ENCODE peak calls at places on chromosomes 6 and 20, in six cellular contexts. Y is A549, K is K562, O is HepG2, B is upper lobe of left lung, R is GM12878. E is an unnamed sample.

GRCh38 chr20:21559305-21559704 is 45.4 kb upstream of the NKX2-2 start:
- ATAC-seq in B (no peak), K (no peak), Y (no peak), O (no peak), R (peak; percentile 85), E (no peak)

GRCh38 chr6:89270951-89271721 is 44.0 kb downstream of the GABRR2 start:
- ATAC-seq in Y (no peak), O (peak; percentile 47), B (no peak), R (peak; percentile 88), K (peak; percentile 33), E (no peak)

GRCh38 chr20:6122111-6122872 is 538 bp downstream of the FERMT1 start:
- ATAC-seq in K (no peak), B (peak; percentile 44), O (peak; percentile 79), R (peak; percentile 17), Y (peak; percentile 78), E (peak; percentile 42)

GRCh38 chr6:131208787-131209186 is 73.5 kb downstream of the AKAP7 start:
- ATAC-seq in Y (no peak), O (no peak), K (no peak), R (no peak), B (no peak), E (no peak)

GRCh38 chr20:44641305-44641704 is 10.2 kb downstream of the ADA start:
- ATAC-seq in O (no peak), R (no peak), K (no peak), Y (no peak), B (no peak), E (no peak)

GRCh38 chr20:47607208-47607613 is 105.5 kb downstream of the NCOA3 start:
- ATAC-seq in O (no peak), R (no peak), Y (no peak), B (no peak), K (peak; percentile 75), E (no peak)

GRCh38 chr6:165987483-165988305 is 180.0 kb downstream of the TBXT start:
- ATAC-seq in B (no peak), R (no peak), Y (peak; percentile 85), O (peak; percentile 57), K (peak; percentile 58), E (peak; percentile 89)

GRCh38 chr6:160051390-160051789 is 70.2 kb upstream of the SLC22A1 start:
- ATAC-seq in O (no peak), K (no peak), R (no peak), B (no peak), Y (no peak), E (no peak)

GRCh38 chr6:137685798-137686197 is 181.3 kb upstream of the TNFAIP3 start:
- ATAC-seq in B (no peak), O (no peak), R (no peak), K (no peak), Y (no peak), E (no peak)

GRCh38 chr6:7219310-7219709 is 93.7 kb downstream of the SSR1 start:
- ATAC-seq in R (no peak), B (no peak), K (peak; percentile 64), Y (no peak), O (peak; percentile 63), E (peak; percentile 33)

GRCh38 chr20:32278199-32278643 is 770 bp downstream of the KIF3B start:
- ATAC-seq in Y (no peak), B (peak; percentile 65), K (peak; percentile 14), O (peak; percentile 6), R (peak; percentile 90), E (peak; percentile 13)

GRCh38 chr20:43942213-43942590 is 27.6 kb downstream of the TOX2 start:
- ATAC-seq in K (no peak), R (peak; percentile 12), Y (no peak), B (no peak), O (no peak), E (no peak)

GRCh38 chr6:34866509-34866908 is 21.3 kb downstream of the TAF11 start:
- ATAC-seq in Y (no peak), O (peak; percentile 78), R (no peak), B (no peak), K (no peak), E (no peak)

GRCh38 chr6:34859951-34860350 is 27.9 kb downstream of the TAF11 start:
- ATAC-seq in K (peak; percentile 33), O (no peak), B (no peak), R (no peak), Y (no peak), E (no peak)

GRCh38 chr6:34867484-34867883 is 20.4 kb downstream of the TAF11 start:
- ATAC-seq in Y (no peak), O (peak; percentile 58), R (no peak), K (no peak), B (no peak), E (no peak)

GRCh38 chr6:34864007-34864406 is 23.8 kb downstream of the TAF11 start:
- ATAC-seq in B (no peak), R (no peak), O (no peak), Y (no peak), K (no peak), E (no peak)

GRCh38 chr6:34865107-34865506 is 22.7 kb downstream of the TAF11 start:
- ATAC-seq in B (no peak), R (no peak), O (no peak), K (peak; percentile 94), Y (no peak), E (peak; percentile 66)
- TF ChIP-seq EP300 in B (no peak), R (no peak), O (no peak), K (peak; percentile 91), Y (no peak), E (no peak)

GRCh38 chr20:48710341-48711043 is 117.3 kb downstream of the PREX1 start:
- ATAC-seq in B (no peak), K (no peak), Y (no peak), O (no peak), R (no peak), E (no peak)

GRCh38 chr20:48709292-48709691 is 118.5 kb downstream of the PREX1 start:
- ATAC-seq in Y (no peak), R (no peak), O (no peak), B (no peak), K (no peak), E (no peak)

GRCh38 chr20:48709744-48710143 is 118.1 kb downstream of the PREX1 start:
- ATAC-seq in B (no peak), Y (no peak), O (no peak), K (no peak), R (no peak), E (no peak)

GRCh38 chr20:48711044-48711428 is 116.8 kb downstream of the PREX1 start:
- ATAC-seq in K (no peak), R (no peak), Y (no peak), B (no peak), O (no peak), E (no peak)

GRCh38 chr20:48711696-48712464 is 115.9 kb downstream of the PREX1 start:
- ATAC-seq in R (peak; percentile 52), O (no peak), K (no peak), Y (no peak), B (no peak), E (no peak)
- H3K4me1 ChIP-seq in R (peaks cover 46% of the 10 kb centered on the region), O (no peaks in the 10 kb centered on the region), K (no peaks in the 10 kb centered on the region), Y (no peaks in the 10 kb centered on the region), B (peaks cover 44% of the 10 kb centered on the region), E (no peaks in the 10 kb centered on the region)

DNA sequence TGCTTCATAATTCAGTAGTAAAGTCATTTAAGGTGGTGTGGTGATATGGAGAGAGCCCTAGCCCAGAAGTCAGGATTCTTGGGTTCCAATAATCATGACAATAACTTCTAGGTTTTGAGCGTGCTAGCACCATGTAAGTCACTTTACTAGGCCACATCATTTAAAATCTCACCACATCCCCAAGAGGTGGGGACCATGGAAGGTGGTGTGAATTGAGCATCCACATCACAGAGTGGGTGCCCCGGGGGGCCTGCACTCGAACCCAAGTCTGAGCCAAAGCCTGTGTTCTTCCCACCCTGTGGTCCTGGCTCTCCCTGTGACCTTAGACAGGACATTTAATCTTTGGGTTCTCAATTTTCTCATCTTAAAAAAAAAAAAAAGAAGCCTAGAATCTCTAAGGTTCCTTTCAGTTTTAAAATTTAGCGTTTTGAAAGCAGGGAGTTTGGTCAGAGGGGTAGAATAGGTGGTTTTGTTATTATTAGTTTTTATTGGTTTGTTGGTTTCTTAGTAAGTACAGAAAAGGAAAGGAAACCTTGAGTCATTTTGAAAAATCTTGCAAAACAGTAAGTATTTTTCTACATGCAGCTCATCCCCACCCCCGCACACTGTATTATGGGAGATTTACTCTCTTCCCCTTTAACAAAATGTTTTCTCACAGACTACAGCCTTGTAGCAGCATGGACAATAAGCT is 26.4 kb downstream of the ARMC2 start:
- ATAC-seq in O (no peak), B (no peak), K (no peak), Y (no peak), R (peak; percentile 89), E (no peak)
- TF ChIP-seq EP300 in O (no peak), B (no peak), K (no peak), Y (no peak), R (peak; percentile 87), E (no peak)

GRCh38 chr6:30722280-30723112 is 2.3 kb downstream of the TUBB start:
- ATAC-seq in O (peak; percentile 0), B (peak; percentile 72), R (peak; percentile 0), Y (no peak), K (no peak), E (no peak)

GRCh38 chr6:30719791-30720737 is at the start of gene TUBB:
- ATAC-seq in Y (peak; percentile 79), K (peak; percentile 78), B (peak; percentile 93), O (peak; percentile 85), R (peak; percentile 75), E (peak; percentile 81)

GRCh38 chr6:30720738-30721197 is 616 bp downstream of the TUBB start:
- ATAC-seq in K (peak; percentile 31), R (peak; percentile 18), Y (no peak), O (no peak), B (peak; percentile 24), E (peak; percentile 3)

GRCh38 chr6:30719356-30719755 is 796 bp upstream of the TUBB start:
- ATAC-seq in O (no peak), B (no peak), K (no peak), Y (no peak), R (no peak), E (no peak)

GRCh38 chr6:30721198-30722024 is 1.3 kb downstream of the TUBB start:
- ATAC-seq in R (peak; percentile 35), B (peak; percentile 86), O (peak; percentile 9), Y (no peak), K (peak; percentile 47), E (peak; percentile 55)
- H3K4me1 ChIP-seq in R (peaks cover 13% of the 10 kb centered on the region), B (peaks cover 53% of the 10 kb centered on the region), O (peaks cover 63% of the 10 kb centered on the region), Y (peaks cover 55% of the 10 kb centered on the region), K (peaks cover 19% of the 10 kb centered on the region), E (peaks cover 76% of the 10 kb centered on the region)

DNA sequence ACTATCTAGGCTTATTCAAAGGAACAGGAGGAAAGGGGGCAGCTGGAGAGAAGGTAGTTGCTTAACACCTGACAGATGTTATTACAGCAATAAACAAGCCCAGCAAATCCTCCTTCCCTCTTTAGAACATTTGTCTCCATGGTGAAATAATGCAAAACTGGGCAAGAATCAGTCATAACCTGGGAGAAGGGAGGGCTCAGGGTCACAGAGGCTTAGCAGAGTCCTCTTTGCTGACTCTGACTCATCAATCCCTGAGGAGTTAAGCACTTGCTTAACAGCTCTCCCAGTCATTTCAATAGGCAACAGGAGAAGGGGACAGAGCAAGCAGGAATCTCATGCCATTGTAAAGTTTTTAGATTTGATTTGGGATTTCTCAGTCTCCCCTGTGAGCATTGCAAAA is 230.2 kb downstream of the IBTK start:
- ATAC-seq in Y (peak; percentile 97), R (no peak), K (no peak), B (peak; percentile 61), O (peak; percentile 94), E (peak; percentile 90)
- TF ChIP-seq EP300 in Y (no peak), R (no peak), K (no peak), B (no peak), O (no peak), E (no peak)